ENCODE peak calls at places on chromosome 2, in five cellular contexts. One of them, this sample, is unnamed.

GRCh38 chr2:143284087-143284675 is 155.0 kb downstream of the ARHGAP15 start:
- DNase-seq in sciatic nerve: no peak
- DNase-seq in fibroblast of pulmonary artery: peak
- DNase-seq in stimulated activated CD8-positive, alpha-beta memory T cell treated with anti-CD3 and anti-CD28 coated beads, Interleukin-4, amount 100 ng/mL, for 4 hours: no peak
- DNase-seq in neural crest cell: no peak
- DNase-seq in this sample: no peak

GRCh38 chr2:180983468-180984388 is 3.3 kb downstream of the UBE2E3 start:
- DNase-seq in fibroblast of pulmonary artery: peak
- DNase-seq in neural crest cell: no peak
- DNase-seq in sciatic nerve: no peak
- DNase-seq in stimulated activated CD8-positive, alpha-beta memory T cell treated with anti-CD3 and anti-CD28 coated beads, Interleukin-4, amount 100 ng/mL, for 4 hours: no peak
- DNase-seq in this sample: peak

GRCh38 chr2:228938629-228939028 is 332.5 kb downstream of the PID1 start:
- DNase-seq in fibroblast of pulmonary artery: peak
- DNase-seq in sciatic nerve: no peak
- DNase-seq in stimulated activated CD8-positive, alpha-beta memory T cell treated with anti-CD3 and anti-CD28 coated beads, Interleukin-4, amount 100 ng/mL, for 4 hours: no peak
- DNase-seq in neural crest cell: no peak
- DNase-seq in this sample: no peak

GRCh38 chr2:68837861-68838341 is 33.3 kb downstream of the BMP10 start:
- DNase-seq in neural crest cell: no peak
- DNase-seq in sciatic nerve: no peak
- DNase-seq in fibroblast of pulmonary artery: no peak
- DNase-seq in stimulated activated CD8-positive, alpha-beta memory T cell treated with anti-CD3 and anti-CD28 coated beads, Interleukin-4, amount 100 ng/mL, for 4 hours: no peak
- DNase-seq in this sample: no peak

GRCh38 chr2:180980943-180981898 is 816 bp downstream of the UBE2E3 start:
- DNase-seq in sciatic nerve: peak
- DNase-seq in fibroblast of pulmonary artery: peak
- DNase-seq in neural crest cell: no peak
- DNase-seq in stimulated activated CD8-positive, alpha-beta memory T cell treated with anti-CD3 and anti-CD28 coated beads, Interleukin-4, amount 100 ng/mL, for 4 hours: no peak
- DNase-seq in this sample: no peak

GRCh38 chr2:118978064-118978463 is 36.1 kb downstream of the MARCO start:
- DNase-seq in fibroblast of pulmonary artery: no peak
- DNase-seq in stimulated activated CD8-positive, alpha-beta memory T cell treated with anti-CD3 and anti-CD28 coated beads, Interleukin-4, amount 100 ng/mL, for 4 hours: no peak
- DNase-seq in sciatic nerve: no peak
- DNase-seq in neural crest cell: no peak
- DNase-seq in this sample: no peak

GRCh38 chr2:15170068-15170775 is 390.9 kb downstream of the NBAS start:
- DNase-seq in stimulated activated CD8-positive, alpha-beta memory T cell treated with anti-CD3 and anti-CD28 coated beads, Interleukin-4, amount 100 ng/mL, for 4 hours: no peak
- DNase-seq in neural crest cell: no peak
- DNase-seq in fibroblast of pulmonary artery: peak
- DNase-seq in sciatic nerve: no peak
- DNase-seq in this sample: no peak

GRCh38 chr2:79757526-79757925 is 244.7 kb downstream of the CTNNA2 start:
- DNase-seq in stimulated activated CD8-positive, alpha-beta memory T cell treated with anti-CD3 and anti-CD28 coated beads, Interleukin-4, amount 100 ng/mL, for 4 hours: no peak
- DNase-seq in sciatic nerve: no peak
- DNase-seq in fibroblast of pulmonary artery: no peak
- DNase-seq in neural crest cell: no peak
- DNase-seq in this sample: no peak

GRCh38 chr2:216292886-216293291 is 79.4 kb downstream of the MARCHF4 start:
- DNase-seq in stimulated activated CD8-positive, alpha-beta memory T cell treated with anti-CD3 and anti-CD28 coated beads, Interleukin-4, amount 100 ng/mL, for 4 hours: no peak
- DNase-seq in fibroblast of pulmonary artery: peak
- DNase-seq in sciatic nerve: no peak
- DNase-seq in neural crest cell: no peak
- DNase-seq in this sample: no peak

GRCh38 chr2:8247905-8248622 is 433.8 kb upstream of the ID2 start:
- DNase-seq in neural crest cell: no peak
- DNase-seq in sciatic nerve: no peak
- DNase-seq in stimulated activated CD8-positive, alpha-beta memory T cell treated with anti-CD3 and anti-CD28 coated beads, Interleukin-4, amount 100 ng/mL, for 4 hours: no peak
- DNase-seq in fibroblast of pulmonary artery: peak
- DNase-seq in this sample: no peak

GRCh38 chr2:40642261-40642660 is 190.4 kb upstream of the SLC8A1 start:
- DNase-seq in sciatic nerve: no peak
- DNase-seq in neural crest cell: no peak
- DNase-seq in stimulated activated CD8-positive, alpha-beta memory T cell treated with anti-CD3 and anti-CD28 coated beads, Interleukin-4, amount 100 ng/mL, for 4 hours: no peak
- DNase-seq in fibroblast of pulmonary artery: no peak
- DNase-seq in this sample: no peak

GRCh38 chr2:237998530-237998929 is 31.7 kb downstream of the UBE2F start:
- DNase-seq in sciatic nerve: no peak
- DNase-seq in fibroblast of pulmonary artery: peak
- DNase-seq in stimulated activated CD8-positive, alpha-beta memory T cell treated with anti-CD3 and anti-CD28 coated beads, Interleukin-4, amount 100 ng/mL, for 4 hours: no peak
- DNase-seq in neural crest cell: no peak
- DNase-seq in this sample: no peak

GRCh38 chr2:227455200-227455599 is 16.8 kb upstream of the AGFG1 start:
- DNase-seq in fibroblast of pulmonary artery: no peak
- DNase-seq in neural crest cell: no peak
- DNase-seq in stimulated activated CD8-positive, alpha-beta memory T cell treated with anti-CD3 and anti-CD28 coated beads, Interleukin-4, amount 100 ng/mL, for 4 hours: no peak
- DNase-seq in sciatic nerve: no peak
- DNase-seq in this sample: no peak

GRCh38 chr2:42001696-42002331 is 46.0 kb upstream of the PKDCC start:
- DNase-seq in sciatic nerve: no peak
- DNase-seq in neural crest cell: no peak
- DNase-seq in fibroblast of pulmonary artery: no peak
- DNase-seq in stimulated activated CD8-positive, alpha-beta memory T cell treated with anti-CD3 and anti-CD28 coated beads, Interleukin-4, amount 100 ng/mL, for 4 hours: no peak
- DNase-seq in this sample: no peak

GRCh38 chr2:191845248-191845715 is 1.6 kb downstream of the CAVIN2 start:
- DNase-seq in stimulated activated CD8-positive, alpha-beta memory T cell treated with anti-CD3 and anti-CD28 coated beads, Interleukin-4, amount 100 ng/mL, for 4 hours: no peak
- DNase-seq in neural crest cell: no peak
- DNase-seq in sciatic nerve: no peak
- DNase-seq in fibroblast of pulmonary artery: peak
- DNase-seq in this sample: no peak

GRCh38 chr2:95316466-95317122 is 19.4 kb downstream of the KCNIP3 start:
- DNase-seq in neural crest cell: no peak
- DNase-seq in sciatic nerve: no peak
- DNase-seq in fibroblast of pulmonary artery: peak
- DNase-seq in stimulated activated CD8-positive, alpha-beta memory T cell treated with anti-CD3 and anti-CD28 coated beads, Interleukin-4, amount 100 ng/mL, for 4 hours: no peak
- DNase-seq in this sample: no peak

GRCh38 chr2:118665784-118666529 is 181.5 kb downstream of the EN1 start:
- DNase-seq in stimulated activated CD8-positive, alpha-beta memory T cell treated with anti-CD3 and anti-CD28 coated beads, Interleukin-4, amount 100 ng/mL, for 4 hours: no peak
- DNase-seq in sciatic nerve: no peak
- DNase-seq in fibroblast of pulmonary artery: no peak
- DNase-seq in neural crest cell: no peak
- DNase-seq in this sample: no peak

GRCh38 chr2:240856151-240856980 is 12.3 kb upstream of the AGXT start:
- DNase-seq in stimulated activated CD8-positive, alpha-beta memory T cell treated with anti-CD3 and anti-CD28 coated beads, Interleukin-4, amount 100 ng/mL, for 4 hours: no peak
- DNase-seq in neural crest cell: no peak
- DNase-seq in fibroblast of pulmonary artery: peak
- DNase-seq in sciatic nerve: no peak
- DNase-seq in this sample: no peak

GRCh38 chr2:157839162-157839801 is 36.8 kb downstream of the ACVR1 start:
- DNase-seq in sciatic nerve: no peak
- DNase-seq in stimulated activated CD8-positive, alpha-beta memory T cell treated with anti-CD3 and anti-CD28 coated beads, Interleukin-4, amount 100 ng/mL, for 4 hours: no peak
- DNase-seq in neural crest cell: peak
- DNase-seq in fibroblast of pulmonary artery: peak
- DNase-seq in this sample: peak